ENCODE peak calls at places on chromosomes 12 and 14, in six cellular contexts. One of them, this sample, is unnamed.
A peak's percentile ranks its signal among the peaks of the same experiment; 100 is the strongest.

GRCh38 chr14:104094709-104095425 is 9.4 kb downstream of the ASPG start:
- DNase-seq in adipocyte: peak; percentile 64
- DNase-seq in brain microvascular endothelial cell: peak; percentile 39
- DNase-seq in cardiac fibroblast: peak; percentile 43
- DNase-seq in PC-3: peak; percentile 70
- DNase-seq in pancreas: peak; percentile 85
- DNase-seq in this sample: no peak

GRCh38 chr14:104895207-104895785 is 29.4 kb upstream of the PLD4 start:
- DNase-seq in PC-3: no peak
- DNase-seq in brain microvascular endothelial cell: no peak
- DNase-seq in pancreas: peak; percentile 82
- DNase-seq in adipocyte: no peak
- DNase-seq in cardiac fibroblast: no peak
- DNase-seq in this sample: no peak

GRCh38 chr14:24458736-24459135 is 16.2 kb upstream of the SDR39U1 start:
- DNase-seq in cardiac fibroblast: no peak
- DNase-seq in adipocyte: no peak
- DNase-seq in PC-3: no peak
- DNase-seq in pancreas: no peak
- DNase-seq in brain microvascular endothelial cell: no peak
- DNase-seq in this sample: no peak

GRCh38 chr14:46344327-46344937 is 307.1 kb downstream of the RPL10L start:
- DNase-seq in brain microvascular endothelial cell: peak; percentile 41
- DNase-seq in cardiac fibroblast: peak; percentile 28
- DNase-seq in pancreas: no peak
- DNase-seq in PC-3: peak; percentile 64
- DNase-seq in adipocyte: no peak
- DNase-seq in this sample: peak; percentile 15

GRCh38 chr12:74043343-74043742 is 494.3 kb upstream of the ATXN7L3B start:
- DNase-seq in PC-3: peak; percentile 99
- DNase-seq in cardiac fibroblast: peak; percentile 22
- DNase-seq in adipocyte: peak; percentile 81
- DNase-seq in brain microvascular endothelial cell: peak; percentile 56
- DNase-seq in pancreas: no peak
- DNase-seq in this sample: peak; percentile 40

GRCh38 chr12:112005419-112006395 is 7.3 kb downstream of the TMEM116 start:
- DNase-seq in brain microvascular endothelial cell: no peak
- DNase-seq in adipocyte: peak; percentile 24
- DNase-seq in cardiac fibroblast: no peak
- DNase-seq in pancreas: no peak
- DNase-seq in PC-3: peak; percentile 47
- DNase-seq in this sample: no peak

GRCh38 chr14:91898256-91898843 is 31.0 kb upstream of the TC2N start:
- DNase-seq in pancreas: no peak
- DNase-seq in PC-3: no peak
- DNase-seq in cardiac fibroblast: peak; percentile 42
- DNase-seq in adipocyte: peak; percentile 64
- DNase-seq in brain microvascular endothelial cell: no peak
- DNase-seq in this sample: no peak

GRCh38 chr12:106090586-106091411 is 48.0 kb downstream of the NUAK1 start:
- DNase-seq in brain microvascular endothelial cell: peak; percentile 71
- DNase-seq in adipocyte: peak; percentile 79
- DNase-seq in PC-3: peak; percentile 80
- DNase-seq in pancreas: no peak
- DNase-seq in cardiac fibroblast: peak; percentile 81
- DNase-seq in this sample: no peak

GRCh38 chr12:12032260-12032761 is 38.4 kb upstream of the BCL2L14 start:
- DNase-seq in brain microvascular endothelial cell: no peak
- DNase-seq in PC-3: no peak
- DNase-seq in pancreas: no peak
- DNase-seq in cardiac fibroblast: no peak
- DNase-seq in adipocyte: no peak
- DNase-seq in this sample: no peak

GRCh38 chr14:23727566-23728335 is 91.6 kb downstream of the DHRS2 start:
- DNase-seq in pancreas: no peak
- DNase-seq in PC-3: peak; percentile 77
- DNase-seq in brain microvascular endothelial cell: peak; percentile 58
- DNase-seq in cardiac fibroblast: peak; percentile 56
- DNase-seq in adipocyte: peak; percentile 50
- DNase-seq in this sample: peak; percentile 14

GRCh38 chr14:31283568-31284252 is 76.1 kb upstream of the HECTD1 start:
- DNase-seq in brain microvascular endothelial cell: no peak
- DNase-seq in adipocyte: no peak
- DNase-seq in pancreas: no peak
- DNase-seq in PC-3: no peak
- DNase-seq in cardiac fibroblast: no peak
- DNase-seq in this sample: no peak

GRCh38 chr14:31278883-31279282 is 71.3 kb upstream of the HECTD1 start:
- DNase-seq in pancreas: no peak
- DNase-seq in adipocyte: no peak
- DNase-seq in cardiac fibroblast: no peak
- DNase-seq in PC-3: no peak
- DNase-seq in brain microvascular endothelial cell: no peak
- DNase-seq in this sample: no peak

GRCh38 chr14:31280132-31280870 is 72.7 kb upstream of the HECTD1 start:
- DNase-seq in adipocyte: no peak
- DNase-seq in brain microvascular endothelial cell: no peak
- DNase-seq in PC-3: no peak
- DNase-seq in pancreas: no peak
- DNase-seq in cardiac fibroblast: no peak
- DNase-seq in this sample: no peak

GRCh38 chr14:31283153-31283552 is 75.6 kb upstream of the HECTD1 start:
- DNase-seq in PC-3: no peak
- DNase-seq in cardiac fibroblast: no peak
- DNase-seq in pancreas: no peak
- DNase-seq in brain microvascular endothelial cell: no peak
- DNase-seq in adipocyte: no peak
- DNase-seq in this sample: no peak

GRCh38 chr14:31280871-31281220 is 73.3 kb upstream of the HECTD1 start:
- DNase-seq in adipocyte: no peak
- DNase-seq in brain microvascular endothelial cell: no peak
- DNase-seq in cardiac fibroblast: no peak
- DNase-seq in PC-3: no peak
- DNase-seq in pancreas: no peak
- DNase-seq in this sample: no peak
- H3K4me3 ChIP-seq in adipocyte: no peak overlapping the region
- H3K4me3 ChIP-seq in brain microvascular endothelial cell: no peak overlapping the region
- H3K4me3 ChIP-seq in cardiac fibroblast: no peak overlapping the region
- H3K4me3 ChIP-seq in PC-3: no peak overlapping the region
- H3K4me3 ChIP-seq in pancreas: no peak overlapping the region
- H3K4me3 ChIP-seq in this sample: no peak overlapping the region

DNA sequence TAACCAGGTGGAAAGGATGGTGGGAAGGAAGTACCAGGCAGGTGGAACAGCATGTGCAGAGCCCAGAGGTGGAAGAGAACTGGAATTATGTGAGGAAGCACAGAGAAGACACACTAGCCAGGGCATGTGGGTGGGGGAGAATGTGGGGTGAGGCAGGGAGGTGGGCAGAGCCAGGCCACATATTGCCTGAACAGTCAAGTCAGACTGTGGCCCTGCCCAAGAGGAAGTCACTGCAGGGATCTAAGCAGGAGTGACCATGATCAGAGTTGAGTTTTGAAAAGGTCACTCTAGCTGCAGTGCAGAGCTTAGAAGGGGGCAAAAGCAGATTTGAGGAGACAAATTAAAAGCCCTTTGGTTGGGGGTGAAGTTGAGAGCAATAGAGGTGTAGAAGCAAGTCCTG is 114.0 kb upstream of the SLC38A2 start:
- DNase-seq in adipocyte: no peak
- DNase-seq in cardiac fibroblast: no peak
- DNase-seq in PC-3: no peak
- DNase-seq in brain microvascular endothelial cell: no peak
- DNase-seq in pancreas: no peak
- DNase-seq in this sample: no peak
- H3K4me3 ChIP-seq in adipocyte: no peak overlapping the region
- H3K4me3 ChIP-seq in cardiac fibroblast: no peak overlapping the region
- H3K4me3 ChIP-seq in PC-3: no peak overlapping the region
- H3K4me3 ChIP-seq in brain microvascular endothelial cell: no peak overlapping the region
- H3K4me3 ChIP-seq in pancreas: no peak overlapping the region
- H3K4me3 ChIP-seq in this sample: no peak overlapping the region

GRCh38 chr12:104469523-104469922 is 12.8 kb downstream of the CHST11 start:
- DNase-seq in adipocyte: no peak
- DNase-seq in cardiac fibroblast: no peak
- DNase-seq in pancreas: no peak
- DNase-seq in PC-3: no peak
- DNase-seq in brain microvascular endothelial cell: no peak
- DNase-seq in this sample: no peak
- H3K4me3 ChIP-seq in adipocyte: no peak overlapping the region
- H3K4me3 ChIP-seq in cardiac fibroblast: no peak overlapping the region
- H3K4me3 ChIP-seq in pancreas: no peak overlapping the region
- H3K4me3 ChIP-seq in PC-3: no peak overlapping the region
- H3K4me3 ChIP-seq in brain microvascular endothelial cell: no peak overlapping the region
- H3K4me3 ChIP-seq in this sample: no peak overlapping the region

GRCh38 chr12:113136128-113136989 is 798 bp upstream of the RASAL1 start:
- DNase-seq in brain microvascular endothelial cell: no peak
- DNase-seq in pancreas: no peak
- DNase-seq in adipocyte: no peak
- DNase-seq in PC-3: no peak
- DNase-seq in cardiac fibroblast: no peak
- DNase-seq in this sample: no peak
- H3K4me3 ChIP-seq in brain microvascular endothelial cell: no peak overlapping the region
- H3K4me3 ChIP-seq in pancreas: no peak overlapping the region
- H3K4me3 ChIP-seq in adipocyte: no peak overlapping the region
- H3K4me3 ChIP-seq in PC-3: no peak overlapping the region
- H3K4me3 ChIP-seq in cardiac fibroblast: no peak overlapping the region
- H3K4me3 ChIP-seq in this sample: no peak overlapping the region

GRCh38 chr12:53985900-53986685 is 1.1 kb downstream of the HOXC10 start:
- DNase-seq in pancreas: peak; percentile 29
- DNase-seq in brain microvascular endothelial cell: no peak
- DNase-seq in PC-3: no peak
- DNase-seq in cardiac fibroblast: no peak
- DNase-seq in adipocyte: no peak
- DNase-seq in this sample: no peak
- H3K4me3 ChIP-seq in pancreas: no peak overlapping the region
- H3K4me3 ChIP-seq in brain microvascular endothelial cell: no peak overlapping the region
- H3K4me3 ChIP-seq in PC-3: peak overlapping the region; percentile 23
- H3K4me3 ChIP-seq in cardiac fibroblast: no peak overlapping the region
- H3K4me3 ChIP-seq in adipocyte: peak overlapping the region; percentile 92
- H3K4me3 ChIP-seq in this sample: no peak overlapping the region

GRCh38 chr12:84911331-84912190 is 1.0 kb downstream of the SLC6A15 start:
- DNase-seq in pancreas: peak; percentile 30
- DNase-seq in cardiac fibroblast: peak; percentile 88
- DNase-seq in adipocyte: peak; percentile 90
- DNase-seq in brain microvascular endothelial cell: peak; percentile 89
- DNase-seq in PC-3: peak; percentile 43
- DNase-seq in this sample: no peak

GRCh38 chr12:84910549-84911241 is 1.9 kb downstream of the SLC6A15 start:
- DNase-seq in pancreas: peak; percentile 21
- DNase-seq in cardiac fibroblast: peak; percentile 47
- DNase-seq in brain microvascular endothelial cell: peak; percentile 51
- DNase-seq in PC-3: no peak
- DNase-seq in adipocyte: peak; percentile 41
- DNase-seq in this sample: no peak

GRCh38 chr12:84912191-84913142 is at the start of gene SLC6A15:
- DNase-seq in adipocyte: peak; percentile 86
- DNase-seq in PC-3: no peak
- DNase-seq in pancreas: peak; percentile 76
- DNase-seq in brain microvascular endothelial cell: peak; percentile 86
- DNase-seq in cardiac fibroblast: peak; percentile 88
- DNase-seq in this sample: no peak

DNA sequence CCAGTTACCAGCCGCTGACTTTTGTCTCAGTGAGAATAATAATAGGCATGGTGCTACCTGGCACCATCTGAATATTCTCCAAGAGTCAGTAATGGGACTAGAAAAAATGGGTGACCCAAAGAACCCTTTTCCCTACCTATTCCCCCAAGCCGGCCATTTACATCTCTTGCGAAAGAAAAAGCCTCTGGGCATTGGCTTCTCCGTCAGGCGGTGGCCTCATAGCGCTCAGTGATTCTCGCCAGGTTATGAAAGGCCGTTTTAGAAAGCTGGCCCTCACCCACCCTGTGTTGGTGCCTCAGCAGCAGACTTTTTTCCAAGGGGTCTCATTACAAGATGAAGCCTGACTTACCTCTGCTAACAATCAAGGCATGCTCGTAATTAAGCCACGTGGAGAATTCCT is 552 bp upstream of the SLC6A15 start:
- DNase-seq in pancreas: no peak
- DNase-seq in adipocyte: peak; percentile 48
- DNase-seq in PC-3: no peak
- DNase-seq in cardiac fibroblast: peak; percentile 50
- DNase-seq in brain microvascular endothelial cell: no peak
- DNase-seq in this sample: no peak
- H3K4me3 ChIP-seq in pancreas: no peak overlapping the region
- H3K4me3 ChIP-seq in adipocyte: peak overlapping the region; percentile 90
- H3K4me3 ChIP-seq in PC-3: no peak overlapping the region
- H3K4me3 ChIP-seq in cardiac fibroblast: peak overlapping the region; percentile 74
- H3K4me3 ChIP-seq in brain microvascular endothelial cell: peak overlapping the region; percentile 88
- H3K4me3 ChIP-seq in this sample: no peak overlapping the region

GRCh38 chr12:132698336-132698735 is 10.9 kb downstream of the PXMP2 start:
- DNase-seq in pancreas: no peak
- DNase-seq in PC-3: no peak
- DNase-seq in adipocyte: no peak
- DNase-seq in cardiac fibroblast: no peak
- DNase-seq in brain microvascular endothelial cell: no peak
- DNase-seq in this sample: no peak
- H3K4me3 ChIP-seq in pancreas: no peak overlapping the region
- H3K4me3 ChIP-seq in PC-3: no peak overlapping the region
- H3K4me3 ChIP-seq in adipocyte: no peak overlapping the region
- H3K4me3 ChIP-seq in cardiac fibroblast: no peak overlapping the region
- H3K4me3 ChIP-seq in brain microvascular endothelial cell: no peak overlapping the region
- H3K4me3 ChIP-seq in this sample: no peak overlapping the region

DNA sequence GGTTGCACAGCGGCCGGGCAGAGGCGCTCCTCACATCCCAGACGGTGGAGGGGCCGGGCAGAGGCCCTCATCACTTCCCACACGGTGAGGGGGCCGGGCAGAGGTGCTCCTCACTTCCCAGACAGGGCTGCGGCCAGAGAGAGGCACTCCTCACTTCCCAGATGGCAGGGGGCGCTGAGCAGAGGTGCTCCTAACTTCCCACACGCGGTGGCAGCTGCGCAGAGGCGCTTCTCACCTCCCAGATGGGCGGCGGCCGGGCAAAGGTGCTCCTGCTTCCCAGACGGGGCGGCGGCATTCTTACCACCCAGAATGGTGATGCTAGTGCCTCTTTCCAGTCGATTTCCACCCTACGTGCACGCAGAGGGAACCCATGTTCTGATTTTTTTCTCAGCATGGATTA is 304.4 kb downstream of the RGS6 start:
- DNase-seq in pancreas: peak; percentile 35
- DNase-seq in adipocyte: no peak
- DNase-seq in PC-3: no peak
- DNase-seq in cardiac fibroblast: no peak
- DNase-seq in brain microvascular endothelial cell: no peak
- DNase-seq in this sample: no peak
- H3K4me3 ChIP-seq in pancreas: no peak overlapping the region
- H3K4me3 ChIP-seq in adipocyte: no peak overlapping the region
- H3K4me3 ChIP-seq in PC-3: no peak overlapping the region
- H3K4me3 ChIP-seq in cardiac fibroblast: no peak overlapping the region
- H3K4me3 ChIP-seq in brain microvascular endothelial cell: no peak overlapping the region
- H3K4me3 ChIP-seq in this sample: no peak overlapping the region